ENCODE peak calls at places on chromosome 16, in six cellular contexts. J is neural progenitor cell, P is HFFc6, V is activated B cell treated with CpG ODN at 0.5 μM for 24 hours, B is RWPE1, D is GM10248. E is an unnamed sample.

GRCh38 chr16:20952144-20952797 is 51.7 kb downstream of the LYRM1 start:
- DNase-seq in P (no peak), V (no peak), J (no peak), B (peak), D (no peak), E (no peak)

GRCh38 chr16:55252577-55252976 is 71.4 kb upstream of the IRX6 start:
- DNase-seq in V (no peak), D (no peak), J (no peak), B (no peak), P (no peak), E (no peak)

GRCh38 chr16:21159281-21159951 is 942 bp downstream of the LDAF1 start:
- DNase-seq in V (peak), B (peak), D (peak), J (peak), P (no peak), E (peak)

GRCh38 chr16:49931931-49932330 is 76.0 kb upstream of the ZNF423 start:
- DNase-seq in B (no peak), J (no peak), P (no peak), V (no peak), D (no peak), E (no peak)

GRCh38 chr16:3829631-3830536 is 50.6 kb downstream of the CREBBP start:
- DNase-seq in P (peak), D (no peak), J (no peak), V (no peak), B (no peak), E (no peak)

GRCh38 chr16:3183445-3184139 is 4.4 kb upstream of the OR1F1 start:
- DNase-seq in P (no peak), V (no peak), D (no peak), B (no peak), J (no peak), E (peak)

GRCh38 chr16:25035494-25036405 is 20.6 kb upstream of the ARHGAP17 start:
- DNase-seq in B (no peak), D (no peak), J (no peak), V (no peak), P (peak), E (no peak)

GRCh38 chr16:19108409-19109287 is 5.1 kb upstream of the ITPRIPL2 start:
- DNase-seq in P (no peak), J (no peak), B (no peak), V (no peak), D (peak), E (no peak)

GRCh38 chr16:29698484-29699323 is 19.7 kb downstream of the QPRT start:
- DNase-seq in P (no peak), D (no peak), J (no peak), V (no peak), B (no peak), E (no peak)

GRCh38 chr16:30997000-30997886 is 12.2 kb downstream of the HSD3B7 start:
- DNase-seq in P (peak), J (peak), V (peak), D (peak), B (peak), E (peak)

GRCh38 chr16:19595043-19595767 is 39.7 kb downstream of the VPS35L start:
- DNase-seq in V (no peak), B (peak), P (peak), D (no peak), J (no peak), E (no peak)

GRCh38 chr16:1745900-1746692 is 25.2 kb downstream of the NME3 start:
- DNase-seq in B (peak), V (no peak), J (no peak), D (no peak), P (peak), E (no peak)

GRCh38 chr16:51181495-51181795 is 30.4 kb upstream of the SALL1 start:
- DNase-seq in P (no peak), B (no peak), V (no peak), J (peak), D (no peak), E (no peak)

GRCh38 chr16:51408357-51408756 is 257.3 kb upstream of the SALL1 start:
- DNase-seq in J (no peak), P (peak), V (no peak), D (no peak), B (peak), E (no peak)

GRCh38 chr16:22624759-22625533 is 114.3 kb downstream of the NPIPB5 start:
- DNase-seq in V (no peak), P (no peak), D (no peak), J (no peak), B (no peak), E (no peak)

GRCh38 chr16:49838361-49838638 is 17.6 kb downstream of the ZNF423 start:
- DNase-seq in D (no peak), V (no peak), P (no peak), J (no peak), B (no peak), E (no peak)

GRCh38 chr16:19095699-19096098 is 18.1 kb upstream of the ITPRIPL2 start:
- DNase-seq in D (peak), J (no peak), V (no peak), B (peak), P (no peak), E (no peak)

GRCh38 chr16:4393243-4393606 is 21.6 kb downstream of the VASN start:
- DNase-seq in V (no peak), B (peak), D (no peak), J (no peak), P (peak), E (no peak)

GRCh38 chr16:31489616-31490584 is 7.0 kb downstream of the SLC5A2 start:
- DNase-seq in D (no peak), J (no peak), P (no peak), B (no peak), V (no peak), E (no peak)

GRCh38 chr16:19196871-19197270 is 28.8 kb downstream of the SYT17 start:
- DNase-seq in B (no peak), V (no peak), D (no peak), J (no peak), P (no peak), E (no peak)

GRCh38 chr16:31177136-31177535 is 2.8 kb upstream of the FUS start:
- DNase-seq in B (no peak), P (peak), D (no peak), J (no peak), V (no peak), E (no peak)

GRCh38 chr16:50195276-50195675 is 42.2 kb downstream of the TENT4B start:
- DNase-seq in P (peak), B (peak), J (no peak), V (no peak), D (no peak), E (no peak)

GRCh38 chr16:14628806-14629611 is 1.1 kb downstream of the PARN start:
- DNase-seq in V (no peak), B (peak), D (no peak), J (no peak), P (no peak), E (no peak)

GRCh38 chr16:88022076-88023042 is 71.1 kb downstream of the BANP start:
- DNase-seq in V (no peak), D (no peak), P (no peak), J (peak), B (no peak), E (no peak)

GRCh38 chr16:56029026-56029425 is 153.9 kb upstream of the CES5A start:
- DNase-seq in P (no peak), J (no peak), B (no peak), D (no peak), V (no peak), E (no peak)

DNA sequence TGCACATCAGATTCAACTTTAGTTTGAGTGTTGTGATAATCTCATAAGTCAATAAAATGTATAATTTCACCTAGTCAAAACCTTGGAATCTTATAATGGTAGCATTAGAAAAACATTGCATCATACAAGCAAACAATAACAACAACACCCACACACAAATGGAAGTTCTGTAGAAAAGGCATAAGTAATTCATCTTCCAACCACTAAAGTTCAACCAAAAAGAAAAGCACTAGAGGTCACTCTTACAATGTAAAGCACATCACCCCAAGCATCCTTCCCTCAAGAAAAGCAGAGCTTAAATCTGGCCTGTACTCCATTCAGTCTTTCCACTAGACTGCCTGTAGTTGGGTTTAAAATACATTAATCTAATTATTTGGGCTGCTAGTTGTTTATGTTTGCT is 1.8 kb downstream of the CNTNAP4 start:
- DNase-seq in V (no peak), D (no peak), P (no peak), B (peak), J (peak), E (no peak)
- TF ChIP-seq CTCF in V (no peak), D (no peak), P (no peak), B (no peak), J (peak), E (peak)

GRCh38 chr16:64051826-64052225 is 1070.0 kb downstream of the CDH11 start:
- DNase-seq in J (peak), V (no peak), P (peak), D (no peak), B (no peak), E (no peak)
- TF ChIP-seq CTCF in J (peak), V (no peak), P (peak), D (no peak), B (peak), E (peak)

GRCh38 chr16:62064173-62064572 is 27.9 kb upstream of the CDH8 start:
- DNase-seq in P (no peak), J (no peak), D (no peak), B (no peak), V (no peak), E (no peak)

GRCh38 chr16:62066747-62067146 is 30.5 kb upstream of the CDH8 start:
- DNase-seq in J (no peak), P (no peak), V (no peak), B (no peak), D (no peak), E (no peak)

GRCh38 chr16:62067981-62068380 is 31.7 kb upstream of the CDH8 start:
- DNase-seq in P (no peak), V (no peak), J (no peak), B (no peak), D (no peak), E (no peak)

GRCh38 chr16:62067182-62067581 is 30.9 kb upstream of the CDH8 start:
- DNase-seq in B (no peak), D (no peak), J (no peak), P (no peak), V (no peak), E (no peak)

GRCh38 chr16:62068747-62069146 is 32.5 kb upstream of the CDH8 start:
- DNase-seq in D (peak), J (peak), P (no peak), V (no peak), B (peak), E (no peak)
- TF ChIP-seq CTCF in D (peak), J (peak), P (no peak), V (no peak), B (no peak), E (peak)

GRCh38 chr16:8986818-8987191 is 23.1 kb upstream of the USP7 start:
- DNase-seq in J (no peak), B (no peak), P (no peak), D (no peak), V (no peak), E (no peak)
- TF ChIP-seq CTCF in J (no peak), B (no peak), P (no peak), D (no peak), V (no peak), E (no peak)

GRCh38 chr16:78628526-78628925 is 529.1 kb downstream of the WWOX start:
- DNase-seq in D (no peak), P (no peak), J (no peak), V (no peak), B (no peak), E (no peak)
- TF ChIP-seq CTCF in D (no peak), P (no peak), J (no peak), V (no peak), B (no peak), E (no peak)

GRCh38 chr16:57660715-57661463 is 7.2 kb upstream of the ADGRG3 start:
- DNase-seq in V (no peak), J (no peak), P (no peak), D (no peak), B (no peak), E (no peak)
- TF ChIP-seq CTCF in V (no peak), J (no peak), P (no peak), D (no peak), B (no peak), E (no peak)

DNA sequence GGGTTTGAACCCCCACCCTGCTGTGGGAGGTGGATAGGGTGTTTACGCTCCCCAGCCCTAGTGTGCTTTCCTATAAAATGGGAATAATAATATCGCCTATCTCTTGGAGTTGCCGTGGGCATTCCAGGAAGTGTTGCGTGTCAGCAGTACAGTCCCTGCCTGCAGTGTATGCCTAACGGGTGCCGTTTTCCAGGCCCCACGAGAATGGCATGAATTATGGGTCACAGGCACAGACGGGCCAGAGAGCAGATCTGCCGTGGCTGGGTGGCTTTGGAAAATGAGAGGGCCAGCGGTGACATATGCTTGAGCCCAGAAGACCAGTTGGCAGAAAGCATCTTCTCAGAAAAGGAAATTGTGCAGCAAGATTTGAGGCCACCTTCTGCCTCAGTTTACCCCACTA is 116.2 kb upstream of the CIBAR2 start:
- DNase-seq in P (no peak), J (no peak), B (no peak), V (no peak), D (no peak), E (no peak)
- TF ChIP-seq CTCF in P (no peak), J (no peak), B (no peak), V (no peak), D (no peak), E (no peak)

DNA sequence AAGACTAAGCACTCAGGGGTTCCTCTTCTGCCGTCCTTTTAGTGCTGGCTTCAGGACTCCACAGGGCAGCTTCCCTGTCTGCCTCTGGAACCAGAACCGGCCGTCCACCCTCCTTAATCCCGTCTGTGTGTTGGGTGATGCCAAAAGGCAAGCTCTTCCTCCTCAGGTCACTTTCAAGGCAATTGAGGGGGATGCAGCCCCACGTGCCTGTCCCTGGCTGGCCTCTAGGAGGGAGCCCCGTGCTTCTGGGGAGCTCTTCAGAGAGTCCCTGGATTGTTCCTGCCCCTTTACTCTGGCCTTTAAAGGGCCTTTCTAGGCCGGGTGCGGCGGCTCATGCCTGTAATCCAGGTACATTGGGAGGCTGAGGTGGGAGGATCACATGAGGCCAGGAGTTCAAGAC is 77.1 kb downstream of the CRISPLD2 start:
- DNase-seq in J (no peak), D (no peak), V (no peak), P (no peak), B (no peak), E (no peak)
- TF ChIP-seq CTCF in J (no peak), D (no peak), V (no peak), P (no peak), B (no peak), E (no peak)

GRCh38 chr16:57146735-57147134 is 39.1 kb downstream of the PSME3IP1 start:
- DNase-seq in J (peak), D (no peak), V (no peak), P (no peak), B (peak), E (no peak)
- TF ChIP-seq CTCF in J (peak), D (no peak), V (no peak), P (peak), B (no peak), E (peak)

DNA sequence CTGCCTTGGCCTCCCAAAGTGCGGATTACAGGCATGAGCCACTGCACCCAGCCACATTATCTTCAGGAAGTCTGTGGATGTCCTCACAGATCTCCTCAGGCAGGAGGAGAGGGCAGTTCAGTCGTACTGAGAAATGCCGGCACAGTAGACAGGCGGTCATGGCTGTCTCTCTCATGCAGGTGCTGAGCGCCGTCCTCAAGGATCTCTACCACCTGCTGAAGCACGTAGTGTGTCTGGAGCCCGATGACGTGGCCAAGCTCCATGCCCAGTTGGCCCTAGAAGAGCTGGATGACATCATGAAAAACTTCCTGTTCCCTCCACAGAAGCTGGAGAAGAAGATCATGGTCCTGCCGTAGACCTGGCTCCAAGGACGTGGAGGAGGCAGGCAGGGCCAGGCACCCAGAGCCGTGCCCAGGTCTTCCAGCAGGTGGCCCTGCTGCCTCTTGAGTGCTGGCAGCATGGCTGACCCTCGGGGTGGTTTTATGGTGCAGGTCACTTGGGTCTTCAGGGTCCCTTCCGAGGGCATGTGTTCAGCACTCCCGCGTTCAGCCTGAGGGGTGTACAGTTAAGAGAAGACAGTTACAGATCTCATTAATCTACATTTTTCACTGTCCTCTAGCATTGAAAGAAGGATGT is 22.0 kb upstream of the HAS3 start:
- DNase-seq in D (no peak), J (no peak), V (no peak), P (no peak), B (no peak), E (no peak)
- TF ChIP-seq CTCF in D (peak), J (peak), V (no peak), P (peak), B (no peak), E (no peak)